ENCODE peak calls at places on chromosome 4, in nine cellular contexts. F, O, M, A, L, C, W, G and S are unnamed samples.

GRCh38 chr4:182265881-182266280 is 22.7 kb downstream of the TENM3 start:
- DNase-seq in F (no peak), O (no peak), M (peak; percentile 13), A (no peak), L (no peak), C (no peak), W (no peak), G (no peak), S (no peak)

GRCh38 chr4:27276322-27277073 is 415.9 kb downstream of the STIM2 start:
- DNase-seq in F (no peak), O (no peak), M (no peak), A (no peak), L (no peak), C (no peak), W (no peak), G (no peak), S (no peak)

GRCh38 chr4:109820563-109820962 is 5.0 kb downstream of the GAR1 start:
- DNase-seq in F (no peak), O (no peak), M (no peak), A (no peak), L (no peak), C (no peak), W (no peak), G (no peak), S (no peak)

GRCh38 chr4:89661490-89661889 is 175.5 kb downstream of the SNCA start:
- DNase-seq in F (no peak), O (peak; percentile 52), M (no peak), A (no peak), L (no peak), C (no peak), W (no peak), G (no peak), S (no peak)

GRCh38 chr4:91769912-91770311 is 533.9 kb upstream of the GRID2 start:
- DNase-seq in F (no peak), O (no peak), M (no peak), A (no peak), L (no peak), C (no peak), W (no peak), G (no peak), S (no peak)

GRCh38 chr4:186727977-186728519 is 4.4 kb upstream of the FAT1 start:
- DNase-seq in F (peak; percentile 79), O (peak; percentile 78), M (peak; percentile 63), A (no peak), L (no peak), C (no peak), W (no peak), G (no peak), S (no peak)

GRCh38 chr4:105712766-105713165 is 4.2 kb downstream of the GSTCD start:
- DNase-seq in F (no peak), O (no peak), M (no peak), A (no peak), L (no peak), C (no peak), W (no peak), G (no peak), S (no peak)

GRCh38 chr4:183256756-183257385 is 63.2 kb downstream of the CLDN22 start:
- DNase-seq in F (peak; percentile 86), O (peak; percentile 53), M (peak; percentile 33), A (peak; percentile 5), L (peak; percentile 69), C (peak; percentile 56), W (peak; percentile 41), G (peak; percentile 48), S (peak; percentile 10)

GRCh38 chr4:102299302-102299701 is 46.0 kb downstream of the SLC39A8 start:
- DNase-seq in F (no peak), O (peak; percentile 10), M (no peak), A (no peak), L (no peak), C (no peak), W (no peak), G (no peak), S (no peak)

GRCh38 chr4:124710911-124711310 is 1.6 kb downstream of the ANKRD50 start:
- DNase-seq in F (no peak), O (peak; percentile 5), M (no peak), A (no peak), L (no peak), C (no peak), W (peak; percentile 25), G (no peak), S (no peak)

GRCh38 chr4:158644341-158644740 is 27.3 kb downstream of the C4orf46 start:
- DNase-seq in F (no peak), O (no peak), M (no peak), A (no peak), L (no peak), C (no peak), W (no peak), G (no peak), S (no peak)

GRCh38 chr4:55017406-55017805 is 108.0 kb downstream of the KDR start:
- DNase-seq in F (no peak), O (no peak), M (no peak), A (no peak), L (no peak), C (no peak), W (no peak), G (no peak), S (no peak)

GRCh38 chr4:51885371-51885770 is 42.4 kb downstream of the DCUN1D4 start:
- DNase-seq in F (peak; percentile 73), O (peak; percentile 11), M (peak; percentile 13), A (no peak), L (peak; percentile 22), C (no peak), W (no peak), G (no peak), S (no peak)

GRCh38 chr4:37522996-37523395 is 163.2 kb downstream of the RELL1 start:
- DNase-seq in F (no peak), O (no peak), M (no peak), A (no peak), L (no peak), C (no peak), W (no peak), G (no peak), S (no peak)

GRCh38 chr4:2081540-2081939 is 22.4 kb downstream of the NAT8L start:
- DNase-seq in F (peak; percentile 22), O (no peak), M (no peak), A (no peak), L (no peak), C (no peak), W (no peak), G (no peak), S (peak; percentile 52)

DNA sequence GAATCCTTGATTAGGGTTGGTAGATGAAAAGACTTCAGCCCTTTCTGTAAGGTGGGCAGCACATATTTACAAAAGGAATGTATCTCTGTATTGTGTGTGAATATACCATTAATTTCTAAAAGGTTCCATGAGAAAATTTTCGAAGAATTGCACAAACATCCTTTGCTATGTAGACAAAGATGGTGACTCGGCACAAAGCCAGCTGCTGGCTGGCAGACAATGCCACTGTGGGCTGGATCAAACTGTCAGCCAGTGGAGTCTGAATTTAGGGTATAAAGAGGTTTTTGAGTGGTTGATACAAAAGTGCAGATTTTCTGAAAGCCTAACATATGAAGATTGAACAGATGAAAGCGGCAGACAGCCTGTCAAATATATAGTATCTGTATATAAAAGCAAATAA is 5.6 kb upstream of the TXK start:
- DNase-seq in F (no peak), O (no peak), M (no peak), A (no peak), L (no peak), C (no peak), W (no peak), G (no peak), S (no peak)
- H3K27ac ChIP-seq in F (no peak overlapping the region), O (no peak overlapping the region), M (no peak overlapping the region), A (no peak overlapping the region), L (no peak overlapping the region), C (no peak overlapping the region), W (no peak overlapping the region), G (no peak overlapping the region), S (no peak overlapping the region)

DNA sequence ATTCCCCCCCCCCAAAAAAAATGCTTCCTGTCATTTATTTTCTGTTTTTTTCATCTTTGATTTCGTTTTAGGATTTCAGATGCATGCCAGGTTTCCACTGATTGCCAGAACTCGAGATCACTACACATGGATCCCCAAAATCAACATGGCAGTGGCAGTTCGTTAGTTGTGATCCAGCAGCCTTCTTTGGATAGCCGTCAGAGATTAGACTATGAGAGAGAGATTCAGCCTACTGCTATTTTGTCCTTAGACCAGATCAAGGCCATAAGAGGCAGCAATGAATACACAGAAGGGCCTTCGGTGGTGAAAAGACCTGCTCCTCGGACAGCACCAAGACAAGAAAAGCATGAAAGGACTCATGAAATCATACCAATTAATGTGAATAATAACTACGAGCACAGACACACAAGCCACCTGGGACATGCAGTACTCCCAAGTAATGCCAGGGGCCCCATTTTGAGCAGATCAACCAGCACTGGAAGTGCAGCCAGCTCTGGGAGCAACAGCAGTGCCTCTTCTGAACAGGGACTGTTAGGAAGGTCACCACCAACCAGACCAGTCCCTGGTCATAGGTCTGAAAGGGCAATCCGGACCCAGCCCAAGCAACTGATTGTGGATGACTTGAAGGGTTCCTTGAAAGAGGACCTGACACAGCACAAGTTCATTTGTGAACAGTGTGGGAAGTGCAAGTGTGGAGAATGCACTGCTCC is 5.0 kb downstream of the SPRY1 start:
- DNase-seq in F (no peak), O (no peak), M (no peak), A (no peak), L (no peak), C (no peak), W (no peak), G (no peak), S (peak; percentile 18)
- H3K36me3 ChIP-seq in F (peaks cover 15% of the 10 kb centered on the region), O (no peaks in the 10 kb centered on the region), M (peaks cover 5% of the 10 kb centered on the region), A (no peaks in the 10 kb centered on the region), L (no peaks in the 10 kb centered on the region), C (peaks cover 5% of the 10 kb centered on the region), W (peaks cover 25% of the 10 kb centered on the region), G (no peaks in the 10 kb centered on the region), S (no peaks in the 10 kb centered on the region)

DNA sequence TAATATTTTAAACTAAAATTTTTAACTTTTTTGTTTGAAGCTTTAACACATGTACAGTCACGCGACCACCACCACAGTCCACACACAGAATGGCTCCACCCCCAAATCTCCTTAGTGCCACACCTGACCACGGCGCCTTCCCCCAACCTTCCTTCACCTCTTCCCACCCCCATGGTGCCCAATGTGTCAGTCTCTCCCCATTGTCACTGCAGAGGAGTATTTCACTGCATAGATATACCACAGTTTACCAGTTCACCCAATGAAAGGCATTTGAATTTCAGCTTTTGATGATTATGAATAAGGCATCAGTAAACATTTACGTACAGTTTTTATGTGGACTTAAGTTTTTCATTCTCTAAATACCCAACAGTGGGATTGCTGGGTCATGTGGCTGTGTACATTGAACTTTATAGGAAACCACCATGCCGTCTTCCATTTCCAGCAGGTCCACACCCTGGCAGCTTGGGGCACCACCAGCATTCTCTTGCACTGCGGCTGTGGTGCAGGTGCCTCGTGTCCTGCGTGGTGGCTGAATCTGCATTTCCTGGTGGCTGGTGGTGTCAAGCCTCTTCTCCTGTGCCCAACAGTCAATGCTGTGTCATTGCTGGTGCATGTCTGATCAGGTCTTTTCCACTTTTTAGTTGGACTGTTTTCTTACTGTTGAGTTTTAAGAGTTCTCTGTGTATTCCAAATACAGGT is 49.0 kb downstream of the CPLX1 start:
- DNase-seq in F (no peak), O (no peak), M (no peak), A (no peak), L (no peak), C (no peak), W (no peak), G (no peak), S (no peak)
- H3K4me1 ChIP-seq in F (no peaks in the 10 kb centered on the region), O (no peaks in the 10 kb centered on the region), M (peaks cover 3% of the 10 kb centered on the region), A (peaks cover 44% of the 10 kb centered on the region), L (peaks cover 6% of the 10 kb centered on the region), C (peaks cover 52% of the 10 kb centered on the region), W (peaks cover 74% of the 10 kb centered on the region), G (peaks cover 11% of the 10 kb centered on the region), S (peaks cover 38% of the 10 kb centered on the region)

GRCh38 chr4:793109-793861 is 32.6 kb downstream of the CPLX1 start:
- DNase-seq in F (no peak), O (no peak), M (no peak), A (no peak), L (no peak), C (no peak), W (no peak), G (no peak), S (no peak)
- H3K27ac ChIP-seq in F (no peak overlapping the region), O (no peak overlapping the region), M (no peak overlapping the region), A (no peak overlapping the region), L (no peak overlapping the region), C (no peak overlapping the region), W (no peak overlapping the region), G (no peak overlapping the region), S (no peak overlapping the region)